ENCODE peak calls at places on chromosomes 11 and 22, in nine cellular contexts. Z is neural progenitor cell; M is effector memory CD4-positive, alpha-beta T cell; W is astrocyte of the cerebellum; V is cardiac fibroblast; O is GM23248; S is MM.1S; D is adipocyte; P is kidney. L is an unnamed sample.

GRCh38 chr11:35347921-35348331 is 71.4 kb downstream of the SLC1A2 start:
- DNase-seq in S (no peak), D (peak), O (peak), V (peak), M (no peak), P (no peak), Z (no peak), W (peak), L (no peak)

GRCh38 chr11:43486141-43486540 is 127.4 kb downstream of the TTC17 start:
- DNase-seq in W (no peak), M (no peak), Z (no peak), D (no peak), S (no peak), V (peak), P (no peak), O (peak), L (no peak)

GRCh38 chr22:39130152-39130704 is 22.3 kb downstream of the CBX7 start:
- DNase-seq in D (no peak), V (no peak), S (no peak), Z (peak), W (no peak), O (no peak), P (no peak), M (no peak), L (no peak)

GRCh38 chr11:68467446-68467845 is 6.9 kb downstream of the PPP6R3 start:
- DNase-seq in S (no peak), O (no peak), V (no peak), M (no peak), P (no peak), Z (no peak), D (no peak), W (no peak), L (no peak)

GRCh38 chr11:106091480-106092123 is 14.1 kb downstream of the AASDHPPT start:
- DNase-seq in Z (no peak), W (peak), V (peak), P (no peak), O (peak), D (peak), M (no peak), S (peak), L (no peak)

GRCh38 chr11:1226981-1227550 is 4.2 kb downstream of the MUC5B start:
- DNase-seq in W (no peak), Z (peak), S (no peak), V (no peak), D (no peak), O (peak), P (peak), M (no peak), L (peak)

GRCh38 chr11:74820763-74821162 is 72.1 kb downstream of the RNF169 start:
- DNase-seq in M (no peak), W (peak), D (peak), S (no peak), O (peak), Z (no peak), V (peak), P (no peak), L (no peak)

GRCh38 chr11:65246506-65246905 is 15.3 kb upstream of the POLA2 start:
- DNase-seq in W (no peak), D (no peak), P (no peak), M (no peak), V (no peak), Z (no peak), O (no peak), S (no peak), L (peak)

GRCh38 chr22:49928571-49929552 is 10.4 kb downstream of the CRELD2 start:
- DNase-seq in D (no peak), V (no peak), P (no peak), S (no peak), O (no peak), W (no peak), M (no peak), Z (no peak), L (no peak)

GRCh38 chr22:20436309-20437252 is 1.0 kb downstream of the SCARF2 start:
- DNase-seq in Z (peak), M (no peak), D (peak), O (peak), V (peak), P (peak), W (no peak), S (no peak), L (no peak)

GRCh38 chr11:68373189-68373809 is 60.9 kb downstream of the LRP5 start:
- DNase-seq in M (no peak), P (peak), Z (no peak), D (peak), V (peak), W (no peak), S (no peak), O (peak), L (no peak)

GRCh38 chr11:40273192-40273732 is 1186.2 kb downstream of the LRRC4C start:
- DNase-seq in V (no peak), D (no peak), M (no peak), O (no peak), W (no peak), S (no peak), Z (no peak), P (no peak), L (no peak)

GRCh38 chr11:128415539-128415938 is 171.8 kb downstream of the ETS1 start:
- DNase-seq in V (no peak), M (no peak), O (no peak), Z (no peak), W (no peak), S (peak), P (no peak), D (no peak), L (no peak)

GRCh38 chr11:47143322-47143721 is 33.4 kb downstream of the ARFGAP2 start:
- DNase-seq in M (no peak), Z (no peak), D (peak), W (no peak), S (no peak), V (peak), P (no peak), O (peak), L (peak)

GRCh38 chr11:77705195-77705876 is 67.7 kb upstream of the CLNS1A start:
- DNase-seq in W (no peak), V (peak), S (no peak), P (no peak), O (peak), Z (no peak), D (peak), M (no peak), L (peak)

GRCh38 chr11:115765803-115766239 is 261.6 kb upstream of the CADM1 start:
- DNase-seq in O (peak), P (no peak), D (peak), M (no peak), Z (no peak), W (no peak), S (no peak), V (no peak), L (no peak)

GRCh38 chr22:48968201-48968959 is 859.3 kb downstream of the BRD1 start:
- DNase-seq in M (no peak), P (no peak), D (no peak), Z (peak), V (no peak), S (peak), O (no peak), W (no peak), L (no peak)

GRCh38 chr11:70005107-70005818 is 72.9 kb upstream of the ANO1 start:
- DNase-seq in S (no peak), Z (no peak), V (peak), D (peak), P (no peak), W (peak), M (no peak), O (peak), L (no peak)

GRCh38 chr22:36077261-36077660 is 48.6 kb upstream of the RBFOX2 start:
- DNase-seq in D (peak), Z (no peak), W (no peak), P (no peak), M (no peak), V (peak), O (peak), S (no peak), L (no peak)

GRCh38 chr11:65854871-65855837 is 2.8 kb downstream of the CFL1 start:
- DNase-seq in V (no peak), P (no peak), M (no peak), Z (no peak), O (no peak), W (no peak), D (no peak), S (no peak), L (no peak)

GRCh38 chr11:125448136-125448535 is 47.9 kb downstream of the FEZ1 start:
- DNase-seq in V (peak), D (peak), W (peak), M (no peak), O (peak), P (no peak), S (no peak), Z (no peak), L (no peak)

GRCh38 chr11:100574894-100575769 is 112.0 kb upstream of the ARHGAP42 start:
- DNase-seq in W (no peak), D (peak), S (peak), M (no peak), V (peak), O (peak), Z (no peak), P (no peak), L (peak)

GRCh38 chr11:107999759-108000455 is 8.8 kb upstream of the CUL5 start:
- DNase-seq in Z (peak), P (no peak), W (peak), M (no peak), O (peak), D (peak), V (peak), S (peak), L (peak)

GRCh38 chr22:31346255-31346732 is at the start of gene PATZ1:
- DNase-seq in P (peak), D (peak), S (peak), V (peak), O (peak), M (peak), Z (no peak), W (no peak), L (peak)

GRCh38 chr22:29002603-29003002 is 59.0 kb downstream of the C22orf31 start:
- DNase-seq in S (no peak), Z (no peak), W (no peak), V (no peak), D (no peak), O (no peak), M (no peak), P (no peak), L (no peak)

GRCh38 chr22:38258895-38259294 is 13.9 kb downstream of the TMEM184B start:
- DNase-seq in M (no peak), P (no peak), V (peak), W (no peak), O (no peak), Z (no peak), S (no peak), D (no peak), L (no peak)

GRCh38 chr22:46518038-46518437 is 19.4 kb downstream of the CELSR1 start:
- DNase-seq in P (no peak), D (no peak), W (no peak), V (no peak), S (no peak), M (no peak), O (no peak), Z (no peak), L (no peak)

GRCh38 chr22:46517255-46517761 is 20.1 kb downstream of the CELSR1 start:
- DNase-seq in P (peak), W (no peak), Z (no peak), S (no peak), M (no peak), V (no peak), O (no peak), D (no peak), L (no peak)

GRCh38 chr22:46519377-46519776 is 18.0 kb downstream of the CELSR1 start:
- DNase-seq in M (no peak), V (no peak), P (peak), S (no peak), Z (no peak), W (no peak), D (no peak), O (no peak), L (no peak)

GRCh38 chr22:46516638-46517037 is 20.8 kb downstream of the CELSR1 start:
- DNase-seq in M (no peak), S (no peak), O (no peak), Z (no peak), D (no peak), W (no peak), P (no peak), V (no peak), L (no peak)

DNA sequence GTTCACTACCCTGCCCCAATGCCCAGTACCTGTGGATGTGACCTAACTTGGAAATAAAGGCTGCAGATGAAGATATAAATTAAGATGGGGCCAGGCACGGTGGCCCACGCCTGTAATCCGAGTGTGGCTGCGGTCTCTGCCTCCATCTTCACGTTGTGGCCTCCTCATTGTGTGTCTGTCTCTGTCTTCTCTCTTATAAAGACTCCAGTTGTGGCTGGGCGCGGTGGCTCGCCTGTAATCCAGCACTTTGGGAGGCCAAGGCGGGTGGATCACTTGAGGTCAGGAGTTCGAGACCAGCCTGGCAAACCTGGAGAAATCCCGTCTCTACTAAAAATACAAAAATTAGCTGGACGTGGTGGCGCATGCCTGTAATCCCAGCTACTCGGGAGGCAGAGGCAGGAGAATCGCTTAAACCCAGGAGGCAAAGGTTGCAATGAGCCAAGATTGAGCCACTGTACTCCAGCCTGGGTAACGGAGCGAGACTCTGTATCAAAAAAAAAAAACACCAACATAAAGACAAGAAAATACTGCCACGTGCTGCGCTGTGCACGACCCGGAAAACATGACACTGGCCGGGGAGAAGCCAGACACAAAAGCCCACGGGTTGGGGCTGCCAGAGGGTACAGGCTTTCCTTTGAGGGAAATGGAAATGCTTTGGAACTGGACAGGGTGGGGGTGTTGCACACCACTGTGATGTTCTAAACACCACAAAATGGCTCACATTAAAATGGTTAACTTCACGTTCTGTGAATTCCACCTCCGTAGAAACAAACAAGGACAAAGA is 18.7 kb downstream of the CELSR1 start:
- DNase-seq in W (no peak), M (no peak), Z (no peak), S (no peak), P (no peak), O (no peak), D (no peak), V (no peak), L (no peak)
- H3K4me3 ChIP-seq in W (no peak), M (no peak), Z (no peak), S (no peak), P (no peak), O (no peak), D (no peak), V (no peak), L (no peak)

DNA sequence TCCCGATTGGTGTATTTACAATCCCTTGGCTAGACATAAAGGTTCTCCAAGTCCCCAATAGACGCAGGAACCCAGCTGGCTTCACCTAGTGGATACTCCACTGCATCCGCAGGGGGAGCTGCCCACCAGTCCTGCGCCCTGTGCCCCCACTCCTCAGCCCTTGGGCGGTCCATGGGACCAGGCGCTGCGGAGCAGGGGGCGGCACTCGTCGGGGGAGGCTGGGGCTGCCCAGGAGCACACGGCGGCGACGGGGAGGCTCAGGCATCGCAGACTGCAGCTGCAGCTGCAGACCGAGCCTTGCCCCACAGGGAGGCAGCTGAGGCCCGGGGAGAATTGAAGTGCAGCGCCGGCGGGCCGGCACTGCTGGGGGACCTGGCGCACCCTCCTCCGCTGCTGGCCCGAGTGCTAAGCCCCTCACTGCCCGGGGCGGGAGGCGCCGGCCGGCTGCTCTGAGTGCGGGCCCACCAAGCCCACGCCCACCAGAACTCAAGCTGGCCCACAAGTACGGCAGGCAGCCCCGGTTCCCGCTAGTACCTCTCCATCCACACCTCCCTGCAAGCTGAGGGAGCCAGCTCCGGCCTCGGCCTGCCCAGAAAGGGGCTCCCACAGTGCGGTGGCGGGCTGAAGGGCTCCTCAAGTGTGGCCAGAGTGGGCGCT is 12.2 kb upstream of the SIK3 start:
- DNase-seq in P (no peak), W (no peak), S (no peak), O (no peak), M (no peak), V (no peak), D (no peak), Z (no peak), L (no peak)
- H3K4me3 ChIP-seq in P (no peak), W (no peak), S (no peak), O (no peak), M (no peak), V (no peak), D (no peak), Z (no peak), L (no peak)

GRCh38 chr22:32723632-32724031 is 77.9 kb upstream of the TIMP3 start:
- DNase-seq in D (peak), O (peak), Z (no peak), W (peak), S (peak), P (peak), V (peak), M (no peak), L (no peak)
- H3K4me3 ChIP-seq in D (peak), O (no peak), Z (no peak), W (no peak), S (no peak), P (no peak), V (no peak), M (peak), L (no peak)

GRCh38 chr11:81869337-81870065 is 864.2 kb downstream of the FAM181B start:
- DNase-seq in D (no peak), W (peak), O (no peak), M (peak), S (peak), V (no peak), Z (no peak), P (no peak), L (no peak)
- H3K4me3 ChIP-seq in D (no peak), W (no peak), O (no peak), M (peak), S (peak), V (no peak), Z (no peak), P (no peak), L (no peak)

DNA sequence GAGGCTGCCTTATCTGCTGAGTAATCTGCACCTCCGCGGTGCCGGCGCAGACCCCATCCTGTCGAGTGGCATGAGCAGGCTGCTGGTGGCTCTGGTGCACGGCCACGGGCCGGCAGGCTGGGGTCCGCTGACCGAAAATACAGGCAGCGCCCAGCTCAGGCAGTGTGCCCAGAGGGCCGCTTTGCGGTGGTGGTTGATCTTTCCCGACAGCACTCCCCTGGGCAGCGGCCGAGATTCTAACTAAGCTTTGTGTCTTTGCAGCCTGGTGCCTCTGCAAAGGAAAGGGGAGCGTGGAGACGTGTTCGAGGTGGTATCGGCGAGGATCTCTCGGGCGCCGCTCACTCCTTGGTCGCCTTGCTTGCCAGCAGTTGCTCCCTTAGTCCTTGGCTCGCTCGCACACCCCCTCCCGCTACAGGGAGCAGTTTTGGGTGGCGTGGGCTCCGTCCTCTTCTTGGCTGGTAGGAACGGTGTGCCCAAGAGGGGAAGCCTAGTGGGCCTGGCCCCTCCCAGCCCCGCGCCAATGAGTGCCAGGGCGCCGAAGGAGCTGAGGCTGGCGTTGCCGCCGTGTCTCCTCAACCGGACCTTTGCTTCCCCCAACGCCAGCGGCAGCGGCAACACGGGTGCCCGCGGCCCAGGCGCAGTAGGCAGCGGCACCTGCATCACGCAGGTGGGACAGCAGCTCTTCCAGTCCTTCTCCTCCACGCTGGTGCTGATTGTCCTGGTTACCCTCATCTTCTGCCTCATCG is 1.3 kb downstream of the C11orf87 start:
- DNase-seq in P (peak), O (peak), V (peak), D (peak), W (no peak), S (no peak), Z (peak), M (no peak), L (no peak)
- H3K4me3 ChIP-seq in P (no peak), O (peak), V (peak), D (peak), W (peak), S (no peak), Z (peak), M (no peak), L (no peak)

GRCh38 chr11:110795124-110795624 is 82.9 kb upstream of the ARHGAP20 start:
- DNase-seq in O (no peak), D (no peak), M (no peak), S (no peak), W (no peak), P (no peak), V (peak), Z (no peak), L (no peak)
- H3K4me3 ChIP-seq in O (no peak), D (no peak), M (no peak), S (no peak), W (no peak), P (no peak), V (no peak), Z (no peak), L (no peak)

L was measured in Caco-2.